ENCODE peak calls at places on chromosomes 12 and 14, in six cellular contexts. F is OCI-LY7, Z is HCT116, H is PC-3, D is MM.1S, W is neural progenitor cell. P is an unnamed sample.

GRCh38 chr12:68867606-68868005 is 59.6 kb downstream of the MDM2 start:
- DNase-seq in F (no peak), Z (no peak), H (no peak), D (peak; percentile 2), W (peak; percentile 51), P (no peak)

GRCh38 chr12:111410229-111411186 is 4.8 kb downstream of the SH2B3 start:
- DNase-seq in F (no peak), Z (no peak), H (no peak), D (no peak), W (peak; percentile 35), P (no peak)

GRCh38 chr12:39272934-39273770 is 169.8 kb downstream of the KIF21A start:
- DNase-seq in F (peak; percentile 38), Z (peak; percentile 22), H (peak; percentile 67), D (peak; percentile 28), W (peak; percentile 56), P (peak; percentile 61)

GRCh38 chr12:7154901-7155470 is 24.8 kb downstream of the CLSTN3 start:
- DNase-seq in F (no peak), Z (no peak), H (no peak), D (no peak), W (no peak), P (no peak)

GRCh38 chr12:132161796-132162507 is 17.7 kb downstream of the NOC4L start:
- DNase-seq in F (no peak), Z (no peak), H (no peak), D (no peak), W (no peak), P (no peak)

GRCh38 chr12:114669501-114670256 is 14.3 kb downstream of the TBX3 start:
- DNase-seq in F (no peak), Z (no peak), H (peak; percentile 81), D (no peak), W (peak; percentile 60), P (peak; percentile 89)

GRCh38 chr12:18400186-18400585 is 138.9 kb downstream of the PIK3C2G start:
- DNase-seq in F (no peak), Z (no peak), H (no peak), D (no peak), W (no peak), P (no peak)

GRCh38 chr12:100741084-100741711 is 53.4 kb upstream of the ANO4 start:
- DNase-seq in F (peak; percentile 44), Z (peak; percentile 6), H (peak; percentile 72), D (peak; percentile 33), W (peak; percentile 36), P (peak; percentile 30)

GRCh38 chr12:120740871-120741270 is 15.2 kb downstream of the ACADS start:
- DNase-seq in F (no peak), Z (no peak), H (no peak), D (no peak), W (no peak), P (no peak)

GRCh38 chr12:46103691-46104090 is 113.3 kb upstream of the SCAF11 start:
- DNase-seq in F (no peak), Z (no peak), H (no peak), D (no peak), W (no peak), P (no peak)

GRCh38 chr14:76863724-76864407 is 37.7 kb downstream of the LRRC74A start:
- DNase-seq in F (no peak), Z (no peak), H (no peak), D (peak; percentile 7), W (no peak), P (no peak)

GRCh38 chr12:92356405-92356804 is 210.8 kb upstream of the BTG1 start:
- DNase-seq in F (no peak), Z (no peak), H (no peak), D (no peak), W (no peak), P (no peak)

GRCh38 chr14:96160913-96161310 is 43.7 kb upstream of the BDKRB2 start:
- DNase-seq in F (no peak), Z (no peak), H (no peak), D (no peak), W (no peak), P (no peak)

GRCh38 chr14:20454359-20454644 is 310 bp downstream of the OSGEP start:
- DNase-seq in F (no peak), Z (peak; percentile 89), H (peak; percentile 90), D (peak; percentile 65), W (no peak), P (no peak)

GRCh38 chr12:16670456-16671050 is 64.6 kb upstream of the LMO3 start:
- DNase-seq in F (no peak), Z (no peak), H (no peak), D (no peak), W (no peak), P (no peak)

GRCh38 chr12:20507711-20508110 is 139.4 kb downstream of the PDE3A start:
- DNase-seq in F (no peak), Z (no peak), H (no peak), D (no peak), W (no peak), P (no peak)

GRCh38 chr12:94689646-94690036 is 39.3 kb upstream of the TMCC3 start:
- DNase-seq in F (no peak), Z (no peak), H (no peak), D (no peak), W (no peak), P (no peak)

GRCh38 chr12:120024193-120024592 is 35.2 kb downstream of the BICDL1 start:
- DNase-seq in F (no peak), Z (no peak), H (no peak), D (no peak), W (no peak), P (no peak)

GRCh38 chr12:12645485-12645884 is 33.8 kb downstream of the CREBL2 start:
- DNase-seq in F (peak; percentile 64), Z (peak; percentile 16), H (peak; percentile 28), D (peak; percentile 64), W (peak; percentile 55), P (no peak)
- TF ChIP-seq EZH2phosphoT487 in F (no peak), Z (no peak), H (no peak), D (no peak), W (no peak), P (no peak)

GRCh38 chr12:26113853-26114719 is 10.8 kb downstream of the BHLHE41 start:
- DNase-seq in F (no peak), Z (peak; percentile 78), H (peak; percentile 94), D (peak; percentile 96), W (peak; percentile 89), P (peak; percentile 96)
- TF ChIP-seq EZH2phosphoT487 in F (no peak), Z (no peak), H (peak; percentile 84), D (no peak), W (peak; percentile 37), P (no peak)

GRCh38 chr14:75723716-75724115 is 62.7 kb downstream of the TTLL5 start:
- DNase-seq in F (no peak), Z (no peak), H (no peak), D (no peak), W (no peak), P (no peak)
- TF ChIP-seq EZH2phosphoT487 in F (no peak), Z (no peak), H (no peak), D (no peak), W (no peak), P (no peak)

GRCh38 chr12:96047151-96047620 is 11.8 kb upstream of the LTA4H start:
- DNase-seq in F (no peak), Z (no peak), H (no peak), D (no peak), W (no peak), P (no peak)

GRCh38 chr12:96050139-96050538 is 14.8 kb upstream of the LTA4H start:
- DNase-seq in F (no peak), Z (no peak), H (no peak), D (no peak), W (no peak), P (no peak)

GRCh38 chr12:96047621-96048211 is 12.3 kb upstream of the LTA4H start:
- DNase-seq in F (peak; percentile 46), Z (peak; percentile 93), H (peak; percentile 97), D (peak; percentile 90), W (no peak), P (peak; percentile 57)

GRCh38 chr12:96049096-96049495 is 13.7 kb upstream of the LTA4H start:
- DNase-seq in F (no peak), Z (no peak), H (no peak), D (no peak), W (no peak), P (no peak)

DNA sequence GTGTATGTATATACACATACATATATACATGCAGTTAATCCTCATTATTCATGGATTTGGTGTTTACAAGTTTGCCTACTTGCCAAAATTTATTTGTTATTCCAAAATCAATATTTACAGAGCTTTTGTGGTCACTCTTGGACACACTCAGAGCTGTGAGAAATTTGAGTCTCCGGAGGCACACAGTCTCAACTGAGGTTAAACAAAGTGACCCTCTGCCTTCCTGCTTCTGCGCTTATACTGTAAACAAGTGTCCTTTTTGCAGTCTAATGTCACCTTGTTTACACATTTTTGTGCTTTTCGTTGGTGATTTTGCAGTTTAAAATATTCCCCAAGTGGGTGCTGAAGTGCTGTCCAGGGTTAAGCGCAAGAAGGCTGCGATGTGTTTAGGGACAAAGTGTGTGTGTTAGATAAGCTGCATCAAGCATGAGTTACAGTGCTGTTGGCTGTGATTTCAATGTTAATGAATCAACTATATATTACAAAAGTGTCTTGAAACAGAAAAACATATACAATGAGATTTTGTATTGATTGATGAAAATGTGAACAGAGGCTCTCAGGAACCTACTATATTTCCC is 13.1 kb upstream of the LTA4H start:
- DNase-seq in F (no peak), Z (no peak), H (peak; percentile 91), D (no peak), W (no peak), P (no peak)
- TF ChIP-seq EZH2phosphoT487 in F (no peak), Z (no peak), H (no peak), D (no peak), W (no peak), P (no peak)

GRCh38 chr12:49233842-49234526 is 30.9 kb upstream of the TUBA1C start:
- DNase-seq in F (no peak), Z (no peak), H (no peak), D (no peak), W (no peak), P (no peak)
- TF ChIP-seq EZH2phosphoT487 in F (no peak), Z (no peak), H (no peak), D (no peak), W (no peak), P (no peak)

DNA sequence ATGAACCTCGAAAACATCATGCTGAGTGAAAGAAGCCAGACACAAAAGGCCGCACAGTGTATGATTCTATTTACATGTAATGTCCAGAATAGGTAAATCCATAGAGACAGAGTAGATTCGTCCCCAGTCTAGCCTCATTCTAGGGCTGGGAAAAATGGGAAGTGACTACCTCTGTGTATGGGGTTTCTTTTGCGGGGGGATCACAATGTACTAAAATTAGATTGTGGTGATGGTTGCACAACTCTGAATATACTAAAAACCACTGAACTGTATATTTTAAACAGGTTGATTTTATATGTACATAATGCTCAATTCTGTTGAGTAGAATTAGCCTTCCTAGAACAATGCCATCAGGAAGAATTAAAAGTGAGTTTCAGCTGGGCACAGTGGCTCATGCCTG is 6.3 kb upstream of the RILPL2 start:
- DNase-seq in F (no peak), Z (no peak), H (no peak), D (no peak), W (no peak), P (no peak)
- TF ChIP-seq EZH2phosphoT487 in F (no peak), Z (no peak), H (no peak), D (no peak), W (no peak), P (no peak)